ENCODE peak calls at places on chromosomes 4 and X, in ten cellular contexts. One of them, this sample, is unnamed.

GRCh38 chr4:36206012-36206411 is 38.3 kb downstream of the ARAP2 start:
- DNase-seq in esophagus squamous epithelium: no peak
- DNase-seq in neuronal stem cell: no peak
- DNase-seq in breast epithelium: no peak
- DNase-seq in hepatocyte: no peak
- DNase-seq in CD4-positive, alpha-beta T cell: no peak
- DNase-seq in MM.1S: no peak
- DNase-seq in heart right ventricle: no peak
- DNase-seq in ovary: no peak
- DNase-seq in RWPE2: no peak
- DNase-seq in this sample: no peak

GRCh38 chr4:48680848-48681568 is 99.1 kb downstream of the FRYL start:
- DNase-seq in esophagus squamous epithelium: no peak
- DNase-seq in neuronal stem cell: no peak
- DNase-seq in breast epithelium: no peak
- DNase-seq in hepatocyte: no peak
- DNase-seq in CD4-positive, alpha-beta T cell: no peak
- DNase-seq in MM.1S: no peak
- DNase-seq in heart right ventricle: no peak
- DNase-seq in ovary: no peak
- DNase-seq in RWPE2: no peak
- DNase-seq in this sample: no peak

GRCh38 chr4:148116264-148116663 is 325.9 kb downstream of the NR3C2 start:
- DNase-seq in esophagus squamous epithelium: no peak
- DNase-seq in neuronal stem cell: no peak
- DNase-seq in breast epithelium: no peak
- DNase-seq in hepatocyte: peak
- DNase-seq in CD4-positive, alpha-beta T cell: no peak
- DNase-seq in MM.1S: no peak
- DNase-seq in heart right ventricle: no peak
- DNase-seq in ovary: no peak
- DNase-seq in RWPE2: no peak
- DNase-seq in this sample: no peak

GRCh38 chr4:139972305-139972704 is 181.7 kb downstream of the MAML3 start:
- DNase-seq in esophagus squamous epithelium: no peak
- DNase-seq in neuronal stem cell: no peak
- DNase-seq in breast epithelium: no peak
- DNase-seq in hepatocyte: no peak
- DNase-seq in CD4-positive, alpha-beta T cell: no peak
- DNase-seq in MM.1S: no peak
- DNase-seq in heart right ventricle: no peak
- DNase-seq in ovary: no peak
- DNase-seq in RWPE2: no peak
- DNase-seq in this sample: no peak

GRCh38 chr4:108762559-108763225 is at the start of gene ETNPPL:
- DNase-seq in esophagus squamous epithelium: no peak
- DNase-seq in neuronal stem cell: peak
- DNase-seq in breast epithelium: no peak
- DNase-seq in hepatocyte: peak
- DNase-seq in CD4-positive, alpha-beta T cell: no peak
- DNase-seq in MM.1S: peak
- DNase-seq in heart right ventricle: peak
- DNase-seq in ovary: no peak
- DNase-seq in RWPE2: no peak
- DNase-seq in this sample: peak

GRCh38 chr4:6926681-6927478 is 17.3 kb downstream of the TBC1D14 start:
- DNase-seq in esophagus squamous epithelium: no peak
- DNase-seq in neuronal stem cell: no peak
- DNase-seq in breast epithelium: no peak
- DNase-seq in hepatocyte: peak
- DNase-seq in CD4-positive, alpha-beta T cell: peak
- DNase-seq in MM.1S: no peak
- DNase-seq in heart right ventricle: peak
- DNase-seq in ovary: no peak
- DNase-seq in RWPE2: no peak
- DNase-seq in this sample: no peak

GRCh38 chrX:69319376-69319775 is 154.1 kb upstream of the PJA1 start:
- DNase-seq in esophagus squamous epithelium: no peak
- DNase-seq in neuronal stem cell: no peak
- DNase-seq in breast epithelium: no peak
- DNase-seq in hepatocyte: no peak
- DNase-seq in CD4-positive, alpha-beta T cell: no peak
- DNase-seq in MM.1S: no peak
- DNase-seq in heart right ventricle: no peak
- DNase-seq in ovary: no peak
- DNase-seq in RWPE2: no peak
- DNase-seq in this sample: no peak

GRCh38 chr4:13641084-13641483 is 13.6 kb upstream of the BOD1L1 start:
- DNase-seq in esophagus squamous epithelium: no peak
- DNase-seq in neuronal stem cell: no peak
- DNase-seq in breast epithelium: no peak
- DNase-seq in hepatocyte: no peak
- DNase-seq in CD4-positive, alpha-beta T cell: no peak
- DNase-seq in MM.1S: no peak
- DNase-seq in heart right ventricle: no peak
- DNase-seq in ovary: peak
- DNase-seq in RWPE2: no peak
- DNase-seq in this sample: no peak

GRCh38 chr4:148542922-148543623 is 100.9 kb upstream of the NR3C2 start:
- DNase-seq in esophagus squamous epithelium: no peak
- DNase-seq in neuronal stem cell: no peak
- DNase-seq in breast epithelium: no peak
- DNase-seq in hepatocyte: no peak
- DNase-seq in CD4-positive, alpha-beta T cell: no peak
- DNase-seq in MM.1S: no peak
- DNase-seq in heart right ventricle: no peak
- DNase-seq in ovary: no peak
- DNase-seq in RWPE2: no peak
- DNase-seq in this sample: no peak

GRCh38 chr4:147318581-147318980 is 162.3 kb upstream of the EDNRA start:
- DNase-seq in esophagus squamous epithelium: no peak
- DNase-seq in neuronal stem cell: no peak
- DNase-seq in breast epithelium: no peak
- DNase-seq in hepatocyte: no peak
- DNase-seq in CD4-positive, alpha-beta T cell: no peak
- DNase-seq in MM.1S: no peak
- DNase-seq in heart right ventricle: no peak
- DNase-seq in ovary: no peak
- DNase-seq in RWPE2: no peak
- DNase-seq in this sample: no peak

GRCh38 chr4:177448850-177449249 is 6.6 kb upstream of the AGA start:
- DNase-seq in esophagus squamous epithelium: no peak
- DNase-seq in neuronal stem cell: no peak
- DNase-seq in breast epithelium: no peak
- DNase-seq in hepatocyte: no peak
- DNase-seq in CD4-positive, alpha-beta T cell: no peak
- DNase-seq in MM.1S: no peak
- DNase-seq in heart right ventricle: no peak
- DNase-seq in ovary: no peak
- DNase-seq in RWPE2: no peak
- DNase-seq in this sample: no peak

GRCh38 chrX:43350935-43351334 is 305.2 kb upstream of the MAOA start:
- DNase-seq in esophagus squamous epithelium: no peak
- DNase-seq in neuronal stem cell: no peak
- DNase-seq in breast epithelium: no peak
- DNase-seq in hepatocyte: no peak
- DNase-seq in CD4-positive, alpha-beta T cell: no peak
- DNase-seq in MM.1S: no peak
- DNase-seq in heart right ventricle: no peak
- DNase-seq in ovary: no peak
- DNase-seq in RWPE2: no peak
- DNase-seq in this sample: no peak

GRCh38 chr4:76377922-76378321 is 43.0 kb downstream of the CCDC158 start:
- DNase-seq in esophagus squamous epithelium: no peak
- DNase-seq in neuronal stem cell: peak
- DNase-seq in breast epithelium: no peak
- DNase-seq in hepatocyte: peak
- DNase-seq in CD4-positive, alpha-beta T cell: peak
- DNase-seq in MM.1S: peak
- DNase-seq in heart right ventricle: no peak
- DNase-seq in ovary: no peak
- DNase-seq in RWPE2: no peak
- DNase-seq in this sample: no peak

GRCh38 chr4:24274401-24275035 is 309.8 kb downstream of the DHX15 start:
- DNase-seq in esophagus squamous epithelium: no peak
- DNase-seq in neuronal stem cell: no peak
- DNase-seq in breast epithelium: no peak
- DNase-seq in hepatocyte: no peak
- DNase-seq in CD4-positive, alpha-beta T cell: no peak
- DNase-seq in MM.1S: no peak
- DNase-seq in heart right ventricle: no peak
- DNase-seq in ovary: no peak
- DNase-seq in RWPE2: no peak
- DNase-seq in this sample: no peak

DNA sequence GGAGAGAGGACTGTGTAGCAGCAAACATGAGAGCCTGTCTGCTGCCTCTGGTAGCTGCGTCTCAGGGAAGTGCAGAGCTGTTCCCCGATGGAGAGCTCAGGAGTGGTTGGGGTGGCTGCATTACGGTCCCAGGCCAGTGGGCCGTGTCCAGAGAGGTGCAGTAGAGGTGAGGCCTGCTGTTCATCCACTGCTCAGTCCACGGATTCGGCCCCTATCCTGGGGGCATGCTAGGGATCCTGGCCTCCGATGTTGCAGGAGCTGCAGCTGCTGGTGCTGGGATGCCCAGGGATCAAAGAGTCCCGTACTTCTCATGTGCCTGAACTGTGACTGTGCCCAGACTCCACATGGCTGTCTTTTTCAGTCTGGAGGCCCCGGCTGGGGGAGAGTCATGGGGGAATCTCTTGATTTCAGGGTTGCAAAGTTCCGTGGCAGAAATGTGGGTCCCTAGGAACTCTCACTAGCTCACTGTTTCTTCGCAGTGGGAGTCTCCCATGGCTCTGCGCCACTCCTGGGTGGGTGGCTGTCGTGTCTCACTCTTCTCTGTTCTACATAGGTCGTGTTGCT is 109.4 kb upstream of the CENPE start:
- DNase-seq in esophagus squamous epithelium: no peak
- DNase-seq in neuronal stem cell: no peak
- DNase-seq in breast epithelium: no peak
- DNase-seq in hepatocyte: peak
- DNase-seq in CD4-positive, alpha-beta T cell: no peak
- DNase-seq in MM.1S: no peak
- DNase-seq in heart right ventricle: no peak
- DNase-seq in ovary: no peak
- DNase-seq in RWPE2: no peak
- DNase-seq in this sample: no peak
- H3K27ac ChIP-seq in esophagus squamous epithelium: no peak
- H3K27ac ChIP-seq in neuronal stem cell: no peak
- H3K27ac ChIP-seq in breast epithelium: no peak
- H3K27ac ChIP-seq in hepatocyte: peak
- H3K27ac ChIP-seq in CD4-positive, alpha-beta T cell: no peak
- H3K27ac ChIP-seq in MM.1S: no peak
- H3K27ac ChIP-seq in heart right ventricle: no peak
- H3K27ac ChIP-seq in ovary: no peak
- H3K27ac ChIP-seq in RWPE2: no peak
- H3K27ac ChIP-seq in this sample: no peak

DNA sequence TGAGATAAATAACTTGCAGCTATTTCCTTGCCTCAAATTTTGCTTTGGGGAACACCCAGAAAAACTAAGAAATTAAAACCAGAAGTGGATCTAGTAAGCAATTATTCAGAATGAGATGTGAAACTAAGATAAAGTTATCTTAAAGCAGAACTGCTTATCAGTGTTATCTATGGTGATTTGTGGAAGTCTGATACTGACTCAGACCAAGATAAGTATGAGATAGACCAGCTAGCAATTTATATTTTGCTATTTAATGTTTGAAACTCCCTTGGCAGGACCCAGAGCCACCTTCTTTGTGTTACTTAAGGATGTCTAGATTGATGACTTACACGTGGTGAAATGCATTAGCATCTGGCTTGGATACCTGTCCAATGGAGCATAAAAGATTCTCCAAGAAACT is 368.1 kb downstream of the EPHA5 start:
- DNase-seq in esophagus squamous epithelium: no peak
- DNase-seq in neuronal stem cell: no peak
- DNase-seq in breast epithelium: no peak
- DNase-seq in hepatocyte: no peak
- DNase-seq in CD4-positive, alpha-beta T cell: no peak
- DNase-seq in MM.1S: no peak
- DNase-seq in heart right ventricle: no peak
- DNase-seq in ovary: no peak
- DNase-seq in RWPE2: no peak
- DNase-seq in this sample: no peak
- H3K27ac ChIP-seq in esophagus squamous epithelium: no peak
- H3K27ac ChIP-seq in neuronal stem cell: no peak
- H3K27ac ChIP-seq in breast epithelium: no peak
- H3K27ac ChIP-seq in hepatocyte: no peak
- H3K27ac ChIP-seq in CD4-positive, alpha-beta T cell: no peak
- H3K27ac ChIP-seq in MM.1S: no peak
- H3K27ac ChIP-seq in heart right ventricle: no peak
- H3K27ac ChIP-seq in ovary: no peak
- H3K27ac ChIP-seq in RWPE2: no peak
- H3K27ac ChIP-seq in this sample: no peak

GRCh38 chr4:82450966-82451755 is 20.8 kb downstream of the ENOPH1 start:
- DNase-seq in esophagus squamous epithelium: no peak
- DNase-seq in neuronal stem cell: no peak
- DNase-seq in breast epithelium: no peak
- DNase-seq in hepatocyte: no peak
- DNase-seq in CD4-positive, alpha-beta T cell: no peak
- DNase-seq in MM.1S: no peak
- DNase-seq in heart right ventricle: no peak
- DNase-seq in ovary: no peak
- DNase-seq in RWPE2: no peak
- DNase-seq in this sample: no peak

GRCh38 chr4:82447886-82448285 is 17.5 kb downstream of the ENOPH1 start:
- DNase-seq in esophagus squamous epithelium: no peak
- DNase-seq in neuronal stem cell: no peak
- DNase-seq in breast epithelium: no peak
- DNase-seq in hepatocyte: no peak
- DNase-seq in CD4-positive, alpha-beta T cell: no peak
- DNase-seq in MM.1S: no peak
- DNase-seq in heart right ventricle: no peak
- DNase-seq in ovary: no peak
- DNase-seq in RWPE2: no peak
- DNase-seq in this sample: no peak

GRCh38 chr4:82457266-82457665 is 26.9 kb downstream of the ENOPH1 start:
- DNase-seq in esophagus squamous epithelium: no peak
- DNase-seq in neuronal stem cell: no peak
- DNase-seq in breast epithelium: no peak
- DNase-seq in hepatocyte: no peak
- DNase-seq in CD4-positive, alpha-beta T cell: no peak
- DNase-seq in MM.1S: no peak
- DNase-seq in heart right ventricle: no peak
- DNase-seq in ovary: no peak
- DNase-seq in RWPE2: no peak
- DNase-seq in this sample: no peak

GRCh38 chr4:82452026-82452425 is 21.6 kb downstream of the ENOPH1 start:
- DNase-seq in esophagus squamous epithelium: no peak
- DNase-seq in neuronal stem cell: no peak
- DNase-seq in breast epithelium: no peak
- DNase-seq in hepatocyte: no peak
- DNase-seq in CD4-positive, alpha-beta T cell: no peak
- DNase-seq in MM.1S: no peak
- DNase-seq in heart right ventricle: no peak
- DNase-seq in ovary: no peak
- DNase-seq in RWPE2: no peak
- DNase-seq in this sample: no peak
- H3K27ac ChIP-seq in esophagus squamous epithelium: no peak
- H3K27ac ChIP-seq in neuronal stem cell: no peak
- H3K27ac ChIP-seq in breast epithelium: no peak
- H3K27ac ChIP-seq in hepatocyte: no peak
- H3K27ac ChIP-seq in CD4-positive, alpha-beta T cell: no peak
- H3K27ac ChIP-seq in MM.1S: no peak
- H3K27ac ChIP-seq in heart right ventricle: no peak
- H3K27ac ChIP-seq in ovary: no peak
- H3K27ac ChIP-seq in RWPE2: no peak
- H3K27ac ChIP-seq in this sample: no peak

GRCh38 chr4:23237771-23238170 is 545.0 kb downstream of the GBA3 start:
- DNase-seq in esophagus squamous epithelium: no peak
- DNase-seq in neuronal stem cell: no peak
- DNase-seq in breast epithelium: no peak
- DNase-seq in hepatocyte: no peak
- DNase-seq in CD4-positive, alpha-beta T cell: no peak
- DNase-seq in MM.1S: no peak
- DNase-seq in heart right ventricle: peak
- DNase-seq in ovary: no peak
- DNase-seq in RWPE2: no peak
- DNase-seq in this sample: peak
- H3K27ac ChIP-seq in esophagus squamous epithelium: no peak
- H3K27ac ChIP-seq in neuronal stem cell: no peak
- H3K27ac ChIP-seq in breast epithelium: no peak
- H3K27ac ChIP-seq in hepatocyte: no peak
- H3K27ac ChIP-seq in CD4-positive, alpha-beta T cell: no peak
- H3K27ac ChIP-seq in MM.1S: no peak
- H3K27ac ChIP-seq in heart right ventricle: no peak
- H3K27ac ChIP-seq in ovary: no peak
- H3K27ac ChIP-seq in RWPE2: no peak
- H3K27ac ChIP-seq in this sample: peak